ENCODE peak calls at places on chromosome 17, in four cellular contexts. G, R, F and Z are unnamed samples.

GRCh38 chr17:63418540-63418939 is 27.6 kb downstream of the CYB561 start:
- DNase-seq in G (no peak), R (no peak), F (no peak), Z (no peak)

GRCh38 chr17:37844158-37844976 is 79.8 kb upstream of the TBC1D3K start:
- DNase-seq in G (no peak), R (no peak), F (peak), Z (peak)

GRCh38 chr17:67390646-67391480 is 13.8 kb downstream of the PITPNC1 start:
- DNase-seq in G (peak), R (peak), F (peak), Z (no peak)

GRCh38 chr17:82003411-82004381 is 19.0 kb downstream of the CENPX start:
- DNase-seq in G (no peak), R (peak), F (peak), Z (peak)

GRCh38 chr17:76827736-76828135 is 40.5 kb upstream of the MGAT5B start:
- DNase-seq in G (no peak), R (no peak), F (no peak), Z (no peak)

GRCh38 chr17:45869676-45870341 is 24.5 kb upstream of the MAPT start:
- DNase-seq in G (no peak), R (no peak), F (no peak), Z (no peak)

GRCh38 chr17:35053204-35053603 is 10.3 kb downstream of the RFFL start:
- DNase-seq in G (no peak), R (no peak), F (no peak), Z (no peak)

GRCh38 chr17:70622382-70623260 is 453.3 kb downstream of the KCNJ2 start:
- DNase-seq in G (peak), R (no peak), F (peak), Z (peak)

GRCh38 chr17:14301279-14301760 is 439 bp downstream of the HS3ST3B1 start:
- DNase-seq in G (no peak), R (no peak), F (no peak), Z (peak)

GRCh38 chr17:52134641-52135040 is 23.9 kb downstream of the CA10 start:
- DNase-seq in G (no peak), R (no peak), F (no peak), Z (no peak)

GRCh38 chr17:54085934-54086333 is 263.2 kb downstream of the KIF2B start:
- DNase-seq in G (no peak), R (no peak), F (no peak), Z (no peak)

GRCh38 chr17:10114931-10115535 is 83.4 kb downstream of the GAS7 start:
- DNase-seq in G (peak), R (peak), F (peak), Z (peak)

GRCh38 chr17:42488032-42488431 is 29.4 kb downstream of the ATP6V0A1 start:
- DNase-seq in G (no peak), R (no peak), F (no peak), Z (no peak)

GRCh38 chr17:2909164-2909852 is 113.1 kb downstream of the RAP1GAP2 start:
- DNase-seq in G (no peak), R (no peak), F (no peak), Z (no peak)